ENCODE peak calls at places on chromosome 20, in four cellular contexts. B is Karpas-422, Y is fibroblast of lung, R is mammary epithelial cell. S is an unnamed sample. For H3K4me1 and H4K20me1, the result is how much of the 10 kb centered on the place peaks cover.

GRCh38 chr20:64167676-64168075 is 3.4 kb downstream of the MYT1 start:
- DNase-seq in B (no peak), Y (no peak), R (no peak), S (peak)

GRCh38 chr20:36754656-36755222 is 8.8 kb upstream of the NDRG3 start:
- DNase-seq in B (peak), Y (peak), R (peak), S (peak)

GRCh38 chr20:36768768-36769430 is 4.7 kb downstream of the DSN1 start:
- DNase-seq in B (no peak), Y (no peak), R (no peak), S (peak)

GRCh38 chr20:58580493-58580835 is 65.3 kb upstream of the APCDD1L start:
- DNase-seq in B (no peak), Y (no peak), R (no peak), S (no peak)

GRCh38 chr20:50050660-50051308 is 62.2 kb downstream of the UBE2V1 start:
- DNase-seq in B (no peak), Y (no peak), R (no peak), S (peak)

GRCh38 chr20:60402209-60403058 is 444.2 kb downstream of the CDH26 start:
- DNase-seq in B (no peak), Y (no peak), R (no peak), S (no peak)

GRCh38 chr20:33689973-33690372 is 3.8 kb upstream of the E2F1 start:
- DNase-seq in B (no peak), Y (peak), R (no peak), S (peak)

GRCh38 chr20:53872561-53873248 is 197.7 kb downstream of the BCAS1 start:
- DNase-seq in B (no peak), Y (peak), R (no peak), S (peak)

GRCh38 chr20:3168079-3168828 is 5.1 kb downstream of the LZTS3 start:
- DNase-seq in B (no peak), Y (no peak), R (no peak), S (peak)

GRCh38 chr20:64264091-64264490 is 8.5 kb downstream of the PCMTD2 start:
- DNase-seq in B (no peak), Y (no peak), R (no peak), S (no peak)

GRCh38 chr20:34431168-34431567 is 68.1 kb downstream of the ITCH start:
- DNase-seq in B (no peak), Y (no peak), R (no peak), S (no peak)

GRCh38 chr20:55086421-55086820 is 611.0 kb downstream of the DOK5 start:
- DNase-seq in B (no peak), Y (no peak), R (no peak), S (no peak)

GRCh38 chr20:53629436-53629835 is 35.8 kb upstream of the ZNF217 start:
- DNase-seq in B (no peak), Y (no peak), R (no peak), S (no peak)

GRCh38 chr20:44113642-44113945 is 73.4 kb downstream of the JPH2 start:
- DNase-seq in B (no peak), Y (no peak), R (no peak), S (no peak)

GRCh38 chr20:58950603-58951002 is 30.5 kb upstream of the NELFCD start:
- DNase-seq in B (no peak), Y (no peak), R (no peak), S (no peak)

GRCh38 chr20:41533537-41534136 is 84.5 kb downstream of the CHD6 start:
- DNase-seq in B (no peak), Y (no peak), R (no peak), S (no peak)

GRCh38 chr20:64255361-64256281 is at the start of gene PCMTD2:
- DNase-seq in B (peak), Y (peak), R (peak), S (peak)

GRCh38 chr20:46004187-46004586 is 4.5 kb upstream of the MMP9 start:
- DNase-seq in B (no peak), Y (no peak), R (no peak), S (no peak)
- H3K4me2 ChIP-seq in B (no peak), Y (no peak), R (no peak), S (no peak)

GRCh38 chr20:25058051-25058796 is at the start of gene ACSS1:
- DNase-seq in B (peak), Y (peak), R (peak), S (peak)
- H3K4me1 ChIP-seq in B (under half), Y (under half), R (under half), S (under half)

GRCh38 chr20:47572105-47572729 is 70.5 kb downstream of the NCOA3 start:
- DNase-seq in B (no peak), Y (no peak), R (no peak), S (no peak)

GRCh38 chr20:47566269-47566668 is 64.6 kb downstream of the NCOA3 start:
- DNase-seq in B (no peak), Y (no peak), R (no peak), S (no peak)

GRCh38 chr20:47568837-47569410 is 67.2 kb downstream of the NCOA3 start:
- DNase-seq in B (no peak), Y (no peak), R (no peak), S (peak)

GRCh38 chr20:47571426-47571825 is 69.7 kb downstream of the NCOA3 start:
- DNase-seq in B (no peak), Y (no peak), R (no peak), S (no peak)

DNA sequence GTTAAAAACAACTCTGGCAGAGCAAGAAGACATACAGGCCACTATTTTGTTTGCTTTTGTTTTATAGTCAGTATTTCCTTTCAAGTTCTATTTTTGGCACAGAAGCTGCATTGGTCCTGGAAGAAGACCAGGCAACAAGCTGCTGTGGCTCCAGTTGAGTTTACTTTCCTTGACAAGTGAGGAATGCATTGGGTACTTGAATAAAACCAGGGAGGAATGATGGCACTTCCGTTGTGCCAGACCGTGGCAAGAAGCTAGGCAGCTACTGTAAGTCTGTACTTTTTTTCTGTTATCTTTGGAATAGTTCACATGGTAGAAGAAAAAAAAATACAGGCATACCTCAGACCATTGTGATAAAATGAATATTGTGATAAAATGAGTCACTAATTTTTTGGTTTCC is 66.3 kb downstream of the NCOA3 start:
- DNase-seq in B (no peak), Y (peak), R (peak), S (peak)
- H4K20me1 ChIP-seq in B (under half), Y (under half), R (under half), S (half or more)

GRCh38 chr20:52219441-52219840 is 27.9 kb upstream of the ZFP64 start:
- DNase-seq in B (peak), Y (no peak), R (no peak), S (no peak)
- H3K4me2 ChIP-seq in B (no peak), Y (no peak), R (no peak), S (no peak)

GRCh38 chr20:31699801-31700728 is 22.6 kb downstream of the BCL2L1 start:
- DNase-seq in B (no peak), Y (no peak), R (no peak), S (no peak)
- H3K4me1 ChIP-seq in B (under half), Y (under half), R (under half), S (under half)

S was measured in osteoblast.